ENCODE peak calls at places on chromosome 12, in five cellular contexts. C, K, T, V and O are unnamed samples.

GRCh38 chr12:124370384-124370783 is 75.5 kb downstream of the RFLNA start:
- DNase-seq in C (no peak), K (no peak), T (no peak), V (no peak), O (no peak)

GRCh38 chr12:120529641-120530314 is 820 bp upstream of the COQ5 start:
- DNase-seq in C (peak), K (no peak), T (no peak), V (peak), O (no peak)

GRCh38 chr12:1583421-1584078 is 10.8 kb downstream of the FBXL14 start:
- DNase-seq in C (peak), K (peak), T (no peak), V (peak), O (peak)

GRCh38 chr12:20372326-20373097 is 4.2 kb downstream of the PDE3A start:
- DNase-seq in C (no peak), K (no peak), T (no peak), V (peak), O (no peak)

GRCh38 chr12:122354958-122355641 is 67.4 kb downstream of the CLIP1 start:
- DNase-seq in C (no peak), K (no peak), T (no peak), V (no peak), O (no peak)

GRCh38 chr12:120909633-120910318 is 5.6 kb upstream of the SPPL3 start:
- DNase-seq in C (no peak), K (no peak), T (no peak), V (no peak), O (no peak)

GRCh38 chr12:8912910-8913309 is 1.4 kb upstream of the PHC1 start:
- DNase-seq in C (no peak), K (peak), T (no peak), V (no peak), O (peak)

GRCh38 chr12:3432176-3432742 is 58.7 kb upstream of the PRMT8 start:
- DNase-seq in C (peak), K (no peak), T (no peak), V (no peak), O (no peak)

GRCh38 chr12:8894986-8895385 is 19.3 kb upstream of the PHC1 start:
- DNase-seq in C (no peak), K (no peak), T (no peak), V (no peak), O (no peak)

GRCh38 chr12:28710882-28711281 is 438.2 kb upstream of the FAR2 start:
- DNase-seq in C (no peak), K (no peak), T (no peak), V (no peak), O (no peak)

GRCh38 chr12:50749459-50749882 is 14.4 kb upstream of the ATF1 start:
- DNase-seq in C (no peak), K (no peak), T (no peak), V (no peak), O (no peak)

GRCh38 chr12:65656904-65657351 is 167.4 kb upstream of the HMGA2 start:
- DNase-seq in C (no peak), K (no peak), T (no peak), V (peak), O (no peak)

GRCh38 chr12:31597066-31597465 is 6.1 kb upstream of the DENND5B start:
- DNase-seq in C (no peak), K (no peak), T (no peak), V (no peak), O (no peak)

GRCh38 chr12:15789215-15790171 is at the start of gene EPS8:
- DNase-seq in C (peak), K (peak), T (peak), V (peak), O (peak)

GRCh38 chr12:111993290-111994150 is 19.4 kb downstream of the TMEM116 start:
- DNase-seq in C (no peak), K (no peak), T (no peak), V (no peak), O (no peak)

GRCh38 chr12:106147956-106148355 is 9.2 kb upstream of the NUAK1 start:
- DNase-seq in C (no peak), K (peak), T (no peak), V (no peak), O (no peak)

GRCh38 chr12:130592641-130593040 is 123.5 kb downstream of the RIMBP2 start:
- DNase-seq in C (no peak), K (no peak), T (no peak), V (no peak), O (no peak)

GRCh38 chr12:4106617-4107016 is 166.9 kb upstream of the CCND2 start:
- DNase-seq in C (no peak), K (no peak), T (no peak), V (no peak), O (no peak)

GRCh38 chr12:110244829-110245228 is 36.2 kb upstream of the ATP2A2 start:
- DNase-seq in C (no peak), K (no peak), T (no peak), V (no peak), O (no peak)
- TF ChIP-seq POLR2AphosphoS5 in C (no peak), K (no peak), T (no peak), V (no peak), O (no peak)

DNA sequence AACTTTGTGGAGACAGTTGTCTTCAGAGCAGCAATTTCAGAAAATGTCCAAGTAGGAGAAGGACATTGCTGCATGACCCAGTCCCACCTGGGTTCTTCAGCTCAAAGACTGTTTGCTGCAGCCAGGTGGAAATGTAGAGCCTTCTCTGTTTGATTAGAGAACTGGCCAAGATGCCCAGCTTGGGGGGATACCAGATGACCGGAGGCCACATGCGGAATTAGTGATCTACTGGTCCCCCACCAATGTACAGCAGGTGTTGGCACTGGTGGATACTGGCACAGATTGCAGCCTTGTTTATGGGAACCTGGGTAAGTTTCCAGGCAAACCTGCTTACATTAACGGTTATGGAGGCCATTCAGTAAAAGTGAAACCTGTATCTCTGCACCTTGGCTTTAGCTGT is 555.3 kb downstream of the SLC6A15 start:
- DNase-seq in C (no peak), K (no peak), T (no peak), V (no peak), O (no peak)
- TF ChIP-seq POLR2A in C (no peak), K (no peak), T (no peak), V (no peak), O (no peak)

DNA sequence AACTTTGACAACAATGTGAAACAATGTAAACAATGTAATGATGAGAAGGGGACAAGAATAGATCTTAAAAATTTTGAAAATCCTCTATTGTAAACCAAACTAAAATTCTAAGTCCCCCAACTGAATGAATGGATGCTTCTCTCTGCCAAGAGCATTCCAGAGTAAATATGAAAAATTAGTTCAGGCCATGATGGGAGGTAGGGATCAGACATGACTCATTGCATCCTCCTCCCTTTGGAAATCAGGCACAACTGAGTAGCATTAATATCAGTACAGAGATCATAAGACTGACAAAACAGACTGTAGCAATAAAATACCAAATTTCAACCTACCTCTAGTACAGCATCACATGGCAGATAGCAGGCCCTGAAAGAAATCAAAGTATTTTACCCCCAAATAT is 559.9 kb downstream of the C12orf50 start:
- DNase-seq in C (no peak), K (no peak), T (no peak), V (no peak), O (no peak)
- TF ChIP-seq POLR2AphosphoS5 in C (no peak), K (no peak), T (no peak), V (no peak), O (no peak)

GRCh38 chr12:113358381-113359132 is at the start of gene PLBD2:
- DNase-seq in C (peak), K (peak), T (peak), V (peak), O (peak)
- TF ChIP-seq POLR2A in C (peak), K (no peak), T (peak), V (peak), O (no peak)

GRCh38 chr12:56333679-56334489 is at the start of gene PAN2:
- DNase-seq in C (peak), K (peak), T (peak), V (peak), O (peak)
- TF ChIP-seq POLR2AphosphoS5 in C (peak), K (peak), T (peak), V (no peak), O (peak)

DNA sequence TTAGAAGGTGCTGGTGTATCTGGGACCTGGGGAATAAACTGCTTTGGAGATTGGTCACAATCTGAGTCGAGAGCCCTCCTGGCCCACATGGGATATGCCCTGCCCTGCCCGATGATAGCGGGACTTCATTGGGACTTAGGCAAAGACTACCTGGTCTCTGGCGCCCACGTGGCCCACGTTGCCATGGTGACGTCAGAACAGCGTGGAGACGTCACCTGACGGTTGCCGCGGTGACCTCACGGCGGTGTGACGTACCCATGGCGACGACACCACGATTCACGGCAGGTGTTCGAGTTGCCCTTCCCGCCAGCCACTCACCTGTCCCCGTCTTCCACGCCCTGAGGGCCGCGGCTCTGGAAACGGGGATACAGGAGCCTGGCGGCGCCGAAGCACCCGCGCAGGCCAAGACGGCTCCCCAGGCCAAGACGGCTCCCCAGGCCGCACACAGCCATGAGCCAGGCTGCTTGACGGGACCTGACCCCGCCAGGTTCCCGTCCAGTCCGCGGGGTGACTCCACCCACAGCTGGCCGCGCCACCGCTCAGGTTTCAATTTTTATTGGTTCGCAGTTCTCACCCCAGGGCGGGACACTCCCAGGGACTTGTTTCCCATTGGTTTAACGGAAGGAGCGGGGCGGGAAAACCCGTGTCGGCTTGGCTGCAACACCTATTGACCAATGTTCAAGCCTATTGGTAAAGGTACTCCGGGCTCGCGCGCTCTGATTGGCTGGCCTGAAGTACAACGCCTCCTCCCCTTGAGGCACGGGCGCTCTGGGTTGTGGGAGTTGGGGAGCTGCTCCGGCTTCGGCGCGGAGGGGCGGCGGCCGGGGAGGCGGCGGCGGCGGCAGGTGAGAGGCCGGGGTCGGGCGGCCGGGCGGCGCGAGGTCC is at the start of the genes MMAB and MVK:
- DNase-seq in C (peak), K (peak), T (peak), V (peak), O (peak)
- TF ChIP-seq POLR2A in C (peak), K (no peak), T (peak), V (peak), O (peak)